ENCODE peak calls at places on chromosomes 16 and 17, in ten cellular contexts. J is pancreas, H is heart right ventricle, G is mesendoderm, M is fibroblast of lung, Y is ovary, O is thyroid gland, D is IMR-90, K is HAP-1, I is NT2/D1. U is an unnamed sample.
A peak's percentile ranks its signal among the peaks of the same experiment; 100 is the strongest.

GRCh38 chr16:75122609-75123008 is 6.0 kb upstream of the LDHD start:
- DNase-seq in J (no peak), H (no peak), G (no peak), M (no peak), Y (no peak), O (no peak), D (no peak), K (no peak), I (no peak), U (no peak)

GRCh38 chr16:27174007-27174406 is 29.3 kb upstream of the KDM8 start:
- DNase-seq in J (no peak), H (no peak), G (no peak), M (no peak), Y (no peak), O (no peak), D (no peak), K (no peak), I (no peak), U (peak; percentile 85)

GRCh38 chr16:15897834-15898254 is 9.4 kb upstream of the CEP20 start:
- DNase-seq in J (no peak), H (no peak), G (no peak), M (peak; percentile 61), Y (no peak), O (no peak), D (peak; percentile 79), K (no peak), I (no peak), U (no peak)

GRCh38 chr16:27199747-27200146 is 3.6 kb upstream of the KDM8 start:
- DNase-seq in J (no peak), H (no peak), G (no peak), M (no peak), Y (no peak), O (no peak), D (no peak), K (no peak), I (no peak), U (peak; percentile 47)

GRCh38 chr17:48335858-48336500 is 94.0 kb downstream of the SKAP1 start:
- DNase-seq in J (no peak), H (no peak), G (peak; percentile 43), M (peak; percentile 83), Y (no peak), O (no peak), D (peak; percentile 71), K (no peak), I (peak; percentile 38), U (no peak)

GRCh38 chr16:29148867-29149272 is 164.0 kb downstream of the LAT start:
- DNase-seq in J (no peak), H (no peak), G (no peak), M (no peak), Y (peak; percentile 38), O (no peak), D (no peak), K (no peak), I (no peak), U (peak; percentile 94)

GRCh38 chr16:79980650-79981521 is 380.3 kb upstream of the MAF start:
- DNase-seq in J (no peak), H (no peak), G (no peak), M (no peak), Y (no peak), O (no peak), D (no peak), K (peak; percentile 80), I (no peak), U (no peak)

GRCh38 chr17:68600123-68600880 is 865 bp downstream of the FAM20A start:
- DNase-seq in J (no peak), H (peak; percentile 24), G (peak; percentile 74), M (no peak), Y (peak; percentile 74), O (peak; percentile 79), D (no peak), K (peak; percentile 62), I (no peak), U (peak; percentile 79)

GRCh38 chr16:85309656-85310587 is 197.7 kb upstream of the CIBAR2 start:
- DNase-seq in J (peak; percentile 50), H (no peak), G (peak; percentile 62), M (no peak), Y (no peak), O (peak; percentile 93), D (no peak), K (no peak), I (no peak), U (peak; percentile 90)

GRCh38 chr16:66917741-66918140 is 944 bp downstream of the CDH16 start:
- DNase-seq in J (no peak), H (no peak), G (no peak), M (no peak), Y (no peak), O (no peak), D (no peak), K (no peak), I (no peak), U (no peak)

GRCh38 chr17:36592711-36593321 is 1.1 kb downstream of the DHRS11 start:
- DNase-seq in J (no peak), H (no peak), G (peak; percentile 53), M (no peak), Y (no peak), O (no peak), D (no peak), K (no peak), I (no peak), U (peak; percentile 52)

GRCh38 chr16:79299154-79299799 is 301.3 kb downstream of the MAF start:
- DNase-seq in J (no peak), H (no peak), G (no peak), M (no peak), Y (no peak), O (peak; percentile 50), D (no peak), K (no peak), I (peak; percentile 95), U (no peak)

GRCh38 chr16:8594149-8594666 is 3.9 kb upstream of the TMEM114 start:
- DNase-seq in J (no peak), H (no peak), G (no peak), M (no peak), Y (no peak), O (no peak), D (no peak), K (no peak), I (no peak), U (no peak)

GRCh38 chr17:51764387-51764971 is 394.0 kb downstream of the CA10 start:
- DNase-seq in J (peak; percentile 37), H (peak; percentile 32), G (peak; percentile 88), M (peak; percentile 63), Y (peak; percentile 39), O (peak; percentile 37), D (peak; percentile 45), K (peak; percentile 57), I (peak; percentile 63), U (no peak)

GRCh38 chr17:973053-973452 is 6.5 kb downstream of the NXN start:
- DNase-seq in J (peak; percentile 11), H (no peak), G (peak; percentile 89), M (no peak), Y (no peak), O (no peak), D (no peak), K (no peak), I (no peak), U (no peak)

GRCh38 chr17:977163-977562 is 2.4 kb downstream of the NXN start:
- DNase-seq in J (no peak), H (no peak), G (no peak), M (no peak), Y (no peak), O (no peak), D (peak; percentile 54), K (peak; percentile 42), I (no peak), U (no peak)

GRCh38 chr17:978110-979093 is 1.2 kb downstream of the NXN start:
- DNase-seq in J (peak; percentile 70), H (peak; percentile 41), G (peak; percentile 48), M (peak; percentile 44), Y (peak; percentile 65), O (no peak), D (peak; percentile 61), K (peak; percentile 74), I (no peak), U (peak; percentile 80)

GRCh38 chr17:976316-976715 is 3.3 kb downstream of the NXN start:
- DNase-seq in J (no peak), H (no peak), G (no peak), M (no peak), Y (no peak), O (no peak), D (no peak), K (no peak), I (no peak), U (no peak)

DNA sequence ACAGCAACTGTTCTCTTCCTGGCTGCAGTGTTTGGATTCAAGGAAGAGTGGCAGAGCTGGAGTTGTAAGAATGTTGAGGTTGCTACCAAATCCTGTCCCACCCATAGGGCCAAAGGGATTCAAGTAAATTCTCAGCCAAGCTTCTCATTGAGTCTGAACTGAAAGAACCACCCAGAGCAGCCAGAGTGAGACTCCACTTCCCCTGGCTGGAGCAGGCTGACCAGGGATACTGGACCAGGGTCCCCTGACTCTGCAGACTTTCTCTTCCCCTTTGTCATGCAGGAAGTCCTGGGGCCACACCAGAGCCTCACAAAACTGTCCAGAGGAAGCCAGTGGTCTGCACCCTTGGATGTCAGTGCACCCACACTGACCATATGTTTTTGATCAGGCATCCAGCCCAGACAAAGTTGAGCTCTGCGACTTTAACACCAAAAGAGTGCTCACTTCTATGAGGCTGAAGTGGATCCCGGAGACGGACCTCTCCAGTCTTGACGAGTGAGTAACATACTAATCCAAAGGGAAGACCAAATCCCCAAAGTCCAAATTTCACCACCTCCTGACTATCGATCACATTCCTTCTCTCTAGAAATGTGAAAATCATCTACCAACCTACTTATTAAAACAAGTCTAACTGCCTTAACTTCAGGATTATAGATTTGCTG is 4.1 kb downstream of the NXN start:
- DNase-seq in J (no peak), H (no peak), G (no peak), M (no peak), Y (no peak), O (no peak), D (no peak), K (no peak), I (no peak), U (no peak)
- H3K4me1 ChIP-seq in J (peaks cover 27% of the 10 kb centered on the region), H (peaks cover 45% of the 10 kb centered on the region), G (peaks cover 6% of the 10 kb centered on the region), M (no peaks in the 10 kb centered on the region), Y (peaks cover 1% of the 10 kb centered on the region), O (peaks cover 24% of the 10 kb centered on the region), D (peaks cover 13% of the 10 kb centered on the region), K (peaks cover 9% of the 10 kb centered on the region), I (peaks cover 3% of the 10 kb centered on the region), U (peaks cover 11% of the 10 kb centered on the region)

GRCh38 chr17:13721705-13722104 is 120.0 kb upstream of the HS3ST3A1 start:
- DNase-seq in J (no peak), H (no peak), G (no peak), M (no peak), Y (no peak), O (no peak), D (no peak), K (no peak), I (no peak), U (no peak)
- H3K4me1 ChIP-seq in J (no peaks in the 10 kb centered on the region), H (no peaks in the 10 kb centered on the region), G (no peaks in the 10 kb centered on the region), M (peaks cover 2% of the 10 kb centered on the region), Y (no peaks in the 10 kb centered on the region), O (no peaks in the 10 kb centered on the region), D (peaks cover 4% of the 10 kb centered on the region), K (no peaks in the 10 kb centered on the region), I (no peaks in the 10 kb centered on the region), U (no peaks in the 10 kb centered on the region)

GRCh38 chr17:4507361-4508111 is 8.9 kb downstream of the SPNS2 start:
- DNase-seq in J (no peak), H (no peak), G (no peak), M (no peak), Y (no peak), O (no peak), D (no peak), K (no peak), I (no peak), U (no peak)
- H3K4me1 ChIP-seq in J (peaks cover 13% of the 10 kb centered on the region), H (peaks cover 100% of the 10 kb centered on the region), G (no peaks in the 10 kb centered on the region), M (no peaks in the 10 kb centered on the region), Y (no peaks in the 10 kb centered on the region), O (peaks cover 62% of the 10 kb centered on the region), D (no peaks in the 10 kb centered on the region), K (no peaks in the 10 kb centered on the region), I (peaks cover 31% of the 10 kb centered on the region), U (peaks cover 100% of the 10 kb centered on the region)

GRCh38 chr16:58329147-58329546 is 34.3 kb upstream of the PRSS54 start:
- DNase-seq in J (no peak), H (no peak), G (peak; percentile 57), M (peak; percentile 38), Y (no peak), O (no peak), D (peak; percentile 7), K (no peak), I (no peak), U (no peak)
- H3K4me1 ChIP-seq in J (no peaks in the 10 kb centered on the region), H (peaks cover 44% of the 10 kb centered on the region), G (no peaks in the 10 kb centered on the region), M (no peaks in the 10 kb centered on the region), Y (no peaks in the 10 kb centered on the region), O (no peaks in the 10 kb centered on the region), D (no peaks in the 10 kb centered on the region), K (no peaks in the 10 kb centered on the region), I (peaks cover 6% of the 10 kb centered on the region), U (no peaks in the 10 kb centered on the region)